ENCODE peak calls at places on chromosomes 7 and 10, in four cellular contexts. One of them, this sample, is unnamed. For H3K4me1, the result is how much of the 10 kb centered on the place peaks cover.

GRCh38 chr7:155844526-155844925 is 32.3 kb upstream of the SHH start:
- DNase-seq in ovary: no peak
- DNase-seq in adrenal gland: no peak
- DNase-seq in stomach: no peak
- DNase-seq in this sample: no peak

GRCh38 chr7:31633894-31634494 is 53.0 kb upstream of the PPP1R17 start:
- DNase-seq in adrenal gland: peak
- DNase-seq in ovary: no peak
- DNase-seq in stomach: peak
- DNase-seq in this sample: no peak

GRCh38 chr10:91908358-91909177 is 718 bp downstream of the FGFBP3 start:
- DNase-seq in adrenal gland: peak
- DNase-seq in stomach: peak
- DNase-seq in ovary: peak
- DNase-seq in this sample: peak

GRCh38 chr7:48188776-48189520 is 17.7 kb downstream of the ABCA13 start:
- DNase-seq in adrenal gland: no peak
- DNase-seq in stomach: no peak
- DNase-seq in ovary: no peak
- DNase-seq in this sample: no peak

GRCh38 chr10:69527961-69528360 is 45.3 kb downstream of the NEUROG3 start:
- DNase-seq in stomach: no peak
- DNase-seq in ovary: no peak
- DNase-seq in adrenal gland: no peak
- DNase-seq in this sample: no peak

GRCh38 chr7:93623816-93624215 is 49.3 kb upstream of the CALCR start:
- DNase-seq in ovary: no peak
- DNase-seq in adrenal gland: no peak
- DNase-seq in stomach: no peak
- DNase-seq in this sample: no peak

GRCh38 chr7:11716185-11716584 is 115.8 kb downstream of the THSD7A start:
- DNase-seq in stomach: peak
- DNase-seq in adrenal gland: no peak
- DNase-seq in ovary: no peak
- DNase-seq in this sample: no peak

GRCh38 chr10:103493911-103494877 is 689 bp downstream of the NEURL1 start:
- DNase-seq in adrenal gland: peak
- DNase-seq in ovary: peak
- DNase-seq in stomach: no peak
- DNase-seq in this sample: no peak

GRCh38 chr10:102230264-102230860 is 4.3 kb downstream of the ELOVL3 start:
- DNase-seq in stomach: peak
- DNase-seq in adrenal gland: peak
- DNase-seq in ovary: peak
- DNase-seq in this sample: peak

GRCh38 chr7:129530881-129531391 is 28.6 kb downstream of the SMKR1 start:
- DNase-seq in adrenal gland: no peak
- DNase-seq in ovary: no peak
- DNase-seq in stomach: no peak
- DNase-seq in this sample: no peak

GRCh38 chr10:48526371-48526821 is 78.5 kb downstream of the ARHGAP22 start:
- DNase-seq in stomach: peak
- DNase-seq in ovary: no peak
- DNase-seq in adrenal gland: no peak
- DNase-seq in this sample: no peak

GRCh38 chr7:151038951-151039849 is 9.1 kb upstream of the ASIC3 start:
- DNase-seq in ovary: peak
- DNase-seq in stomach: peak
- DNase-seq in adrenal gland: peak
- DNase-seq in this sample: peak

GRCh38 chr10:61195219-61195618 is 251.2 kb upstream of the RHOBTB1 start:
- DNase-seq in adrenal gland: no peak
- DNase-seq in stomach: no peak
- DNase-seq in ovary: no peak
- DNase-seq in this sample: no peak

GRCh38 chr7:130936202-130936931 is 202.4 kb upstream of the KLF14 start:
- DNase-seq in adrenal gland: no peak
- DNase-seq in stomach: no peak
- DNase-seq in ovary: no peak
- DNase-seq in this sample: no peak

GRCh38 chr7:40874756-40875155 is 740.0 kb downstream of the SUGCT start:
- DNase-seq in adrenal gland: no peak
- DNase-seq in ovary: no peak
- DNase-seq in stomach: no peak
- DNase-seq in this sample: no peak

GRCh38 chr7:112207106-112207592 is 654 bp downstream of the ZNF277 start:
- DNase-seq in stomach: no peak
- DNase-seq in ovary: no peak
- DNase-seq in adrenal gland: no peak
- DNase-seq in this sample: no peak

GRCh38 chr7:1457949-1458675 is 1.2 kb downstream of the MICALL2 start:
- DNase-seq in stomach: no peak
- DNase-seq in ovary: no peak
- DNase-seq in adrenal gland: no peak
- DNase-seq in this sample: no peak

GRCh38 chr7:111438369-111439289 is 123.7 kb downstream of the IMMP2L start:
- DNase-seq in ovary: no peak
- DNase-seq in stomach: no peak
- DNase-seq in adrenal gland: no peak
- DNase-seq in this sample: no peak

GRCh38 chr7:134085315-134085714 is 41.8 kb upstream of the LRGUK start:
- DNase-seq in ovary: no peak
- DNase-seq in stomach: no peak
- DNase-seq in adrenal gland: no peak
- DNase-seq in this sample: no peak

GRCh38 chr7:108178393-108178792 is 48.2 kb upstream of the LAMB4 start:
- DNase-seq in stomach: peak
- DNase-seq in ovary: no peak
- DNase-seq in adrenal gland: no peak
- DNase-seq in this sample: no peak

GRCh38 chr10:11700539-11700938 is 41.6 kb upstream of the ECHDC3 start:
- DNase-seq in ovary: no peak
- DNase-seq in stomach: no peak
- DNase-seq in adrenal gland: no peak
- DNase-seq in this sample: no peak

GRCh38 chr10:22606164-22606614 is 108.2 kb downstream of the PIP4K2A start:
- DNase-seq in ovary: no peak
- DNase-seq in adrenal gland: no peak
- DNase-seq in stomach: no peak
- DNase-seq in this sample: no peak

GRCh38 chr10:23155166-23155565 is 36.9 kb upstream of the PTF1A start:
- DNase-seq in adrenal gland: no peak
- DNase-seq in ovary: no peak
- DNase-seq in stomach: no peak
- DNase-seq in this sample: no peak

GRCh38 chr10:110918633-110919348 is at the start of gene BBIP1:
- DNase-seq in ovary: no peak
- DNase-seq in adrenal gland: peak
- DNase-seq in stomach: no peak
- DNase-seq in this sample: no peak

GRCh38 chr7:26709210-26709990 is 155.0 kb downstream of the SKAP2 start:
- DNase-seq in stomach: no peak
- DNase-seq in ovary: no peak
- DNase-seq in adrenal gland: no peak
- DNase-seq in this sample: no peak

GRCh38 chr10:124671486-124672075 is 72.6 kb downstream of the FAM53B start:
- DNase-seq in stomach: no peak
- DNase-seq in adrenal gland: no peak
- DNase-seq in ovary: no peak
- DNase-seq in this sample: peak

GRCh38 chr10:124669824-124670654 is 74.1 kb downstream of the FAM53B start:
- DNase-seq in stomach: no peak
- DNase-seq in ovary: no peak
- DNase-seq in adrenal gland: no peak
- DNase-seq in this sample: no peak

GRCh38 chr10:124670849-124671248 is 73.3 kb downstream of the FAM53B start:
- DNase-seq in ovary: no peak
- DNase-seq in stomach: no peak
- DNase-seq in adrenal gland: no peak
- DNase-seq in this sample: no peak

GRCh38 chr10:124674768-124675222 is 69.4 kb downstream of the FAM53B start:
- DNase-seq in stomach: no peak
- DNase-seq in ovary: no peak
- DNase-seq in adrenal gland: peak
- DNase-seq in this sample: no peak

GRCh38 chr10:124672181-124672638 is 72.0 kb downstream of the FAM53B start:
- DNase-seq in ovary: no peak
- DNase-seq in stomach: no peak
- DNase-seq in adrenal gland: no peak
- DNase-seq in this sample: no peak
- H3K4me1 ChIP-seq in ovary: under half
- H3K4me1 ChIP-seq in stomach: under half
- H3K4me1 ChIP-seq in adrenal gland: under half
- H3K4me1 ChIP-seq in this sample: half or more

GRCh38 chr10:36172574-36172973 is 530.5 kb upstream of the FZD8 start:
- DNase-seq in ovary: no peak
- DNase-seq in adrenal gland: no peak
- DNase-seq in stomach: no peak
- DNase-seq in this sample: no peak

GRCh38 chr10:36170943-36171501 is 528.9 kb upstream of the FZD8 start:
- DNase-seq in adrenal gland: no peak
- DNase-seq in ovary: no peak
- DNase-seq in stomach: no peak
- DNase-seq in this sample: no peak

GRCh38 chr10:36171546-36171945 is 529.5 kb upstream of the FZD8 start:
- DNase-seq in adrenal gland: no peak
- DNase-seq in ovary: no peak
- DNase-seq in stomach: no peak
- DNase-seq in this sample: no peak

GRCh38 chr10:36172054-36172531 is 530.0 kb upstream of the FZD8 start:
- DNase-seq in adrenal gland: no peak
- DNase-seq in stomach: no peak
- DNase-seq in ovary: no peak
- DNase-seq in this sample: no peak

DNA sequence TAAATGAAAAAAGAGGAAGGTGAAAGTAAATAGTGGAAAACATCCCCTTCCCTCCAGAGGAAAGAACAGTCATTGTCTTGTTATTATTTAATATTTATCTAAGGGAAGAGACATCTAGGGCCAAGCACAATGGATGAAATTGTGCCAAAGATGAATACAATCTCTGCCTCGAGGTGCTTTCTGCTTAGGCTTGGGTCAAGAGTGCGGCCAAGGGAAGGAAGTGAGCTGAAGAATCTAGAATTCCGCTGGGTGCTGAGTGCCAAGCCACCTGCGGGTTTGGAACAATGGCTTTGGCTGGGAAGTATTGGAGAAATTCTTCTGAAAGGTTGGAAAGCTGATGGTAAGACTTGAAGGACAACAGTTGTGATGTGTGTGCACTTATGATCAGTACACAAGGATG is 531.3 kb upstream of the FZD8 start:
- DNase-seq in stomach: no peak
- DNase-seq in ovary: no peak
- DNase-seq in adrenal gland: no peak
- DNase-seq in this sample: no peak
- TF ChIP-seq POLR2A in stomach: no peak
- TF ChIP-seq POLR2A in ovary: no peak
- TF ChIP-seq POLR2A in adrenal gland: no peak
- TF ChIP-seq POLR2A in this sample: no peak

GRCh38 chr10:88534072-88534665 is 48.9 kb downstream of the RNLS start:
- DNase-seq in ovary: no peak
- DNase-seq in adrenal gland: no peak
- DNase-seq in stomach: no peak
- DNase-seq in this sample: peak
- H3K27ac ChIP-seq in ovary: no peak
- H3K27ac ChIP-seq in adrenal gland: no peak
- H3K27ac ChIP-seq in stomach: no peak
- H3K27ac ChIP-seq in this sample: no peak

GRCh38 chr7:139095194-139095659 is 14.3 kb downstream of the ZC3HAV1 start:
- DNase-seq in ovary: no peak
- DNase-seq in stomach: no peak
- DNase-seq in adrenal gland: no peak
- DNase-seq in this sample: no peak

GRCh38 chr7:139091677-139091996 is 17.9 kb downstream of the ZC3HAV1 start:
- DNase-seq in stomach: no peak
- DNase-seq in ovary: no peak
- DNase-seq in adrenal gland: no peak
- DNase-seq in this sample: no peak

GRCh38 chr7:139094596-139094995 is 14.9 kb downstream of the ZC3HAV1 start:
- DNase-seq in adrenal gland: no peak
- DNase-seq in ovary: peak
- DNase-seq in stomach: no peak
- DNase-seq in this sample: no peak

GRCh38 chr7:139092090-139092796 is 17.3 kb downstream of the ZC3HAV1 start:
- DNase-seq in stomach: no peak
- DNase-seq in adrenal gland: no peak
- DNase-seq in ovary: no peak
- DNase-seq in this sample: no peak

GRCh38 chr7:139094030-139094429 is 15.5 kb downstream of the ZC3HAV1 start:
- DNase-seq in adrenal gland: no peak
- DNase-seq in stomach: no peak
- DNase-seq in ovary: no peak
- DNase-seq in this sample: no peak
- H3K4me1 ChIP-seq in adrenal gland: under half
- H3K4me1 ChIP-seq in stomach: under half
- H3K4me1 ChIP-seq in ovary: under half
- H3K4me1 ChIP-seq in this sample: under half

GRCh38 chr7:16455591-16455990 is 9.9 kb downstream of the SOSTDC1 start:
- DNase-seq in adrenal gland: no peak
- DNase-seq in ovary: no peak
- DNase-seq in stomach: no peak
- DNase-seq in this sample: no peak
- TF ChIP-seq POLR2A in adrenal gland: no peak
- TF ChIP-seq POLR2A in ovary: no peak
- TF ChIP-seq POLR2A in stomach: no peak
- TF ChIP-seq POLR2A in this sample: no peak

DNA sequence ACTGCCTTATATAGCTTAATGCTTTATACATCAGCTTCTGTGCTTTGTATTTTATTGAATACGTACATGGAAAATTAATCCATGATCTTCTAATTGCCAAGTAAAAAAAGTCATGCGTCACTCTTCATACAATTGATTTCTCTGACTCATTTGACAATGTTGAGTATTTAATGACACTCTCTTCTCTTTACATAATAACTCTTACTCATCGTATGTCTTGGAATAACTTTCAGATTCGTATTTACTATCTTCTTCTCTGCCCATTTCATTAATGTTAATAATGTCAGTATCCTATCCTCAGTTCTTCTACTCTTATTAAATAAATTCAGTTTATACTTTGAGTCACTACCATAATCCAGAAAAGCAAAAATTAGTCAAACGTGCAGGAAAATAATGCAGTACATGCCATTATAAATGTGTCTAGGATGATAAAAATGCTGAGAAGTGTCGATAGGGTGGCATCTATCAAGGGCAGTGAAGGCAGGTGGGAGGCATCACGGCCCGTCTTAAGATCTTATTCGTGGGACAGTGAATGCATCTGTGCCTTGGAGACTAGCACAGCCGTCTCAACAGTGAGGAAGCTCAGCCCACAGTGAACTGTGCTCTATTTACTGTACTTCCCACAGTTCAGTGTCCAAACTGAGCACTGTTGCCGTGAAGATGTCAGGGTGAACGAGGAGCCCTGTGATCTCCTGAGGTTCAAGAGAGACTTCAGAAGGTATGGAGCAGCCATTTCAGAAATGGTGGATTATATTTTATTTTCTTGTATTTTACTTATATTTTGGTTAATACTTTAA is 39.8 kb upstream of the AKR1E2 start:
- DNase-seq in stomach: no peak
- DNase-seq in adrenal gland: no peak
- DNase-seq in ovary: no peak
- DNase-seq in this sample: no peak
- H3K27ac ChIP-seq in stomach: no peak
- H3K27ac ChIP-seq in adrenal gland: no peak
- H3K27ac ChIP-seq in ovary: no peak
- H3K27ac ChIP-seq in this sample: no peak

This sample was measured in gastrocnemius medialis.